ENCODE peak calls at places on chromosomes 2 and 18, in six cellular contexts. J, V, X, S, I and B are unnamed samples.
A peak's percentile ranks its signal among the peaks of the same experiment; 100 is the strongest.

GRCh38 chr2:47023332-47023731 is 107.7 kb upstream of the MCFD2 start:
- DNase-seq in J (no peak), V (no peak), I (no peak), S (no peak), X (no peak), B (no peak)

GRCh38 chr2:99617811-99618210 is 128.0 kb upstream of the REV1 start:
- DNase-seq in X (no peak), J (no peak), V (no peak), I (no peak), S (no peak), B (no peak)

GRCh38 chr18:5103286-5103685 is 93.8 kb downstream of the AKAIN1 start:
- DNase-seq in S (no peak), V (no peak), I (no peak), J (no peak), X (no peak), B (no peak)

GRCh38 chr2:237723613-237724012 is 75.0 kb upstream of the RBM44 start:
- DNase-seq in S (no peak), X (no peak), J (no peak), I (peak; percentile 21), V (peak; percentile 50), B (no peak)

GRCh38 chr2:152907046-152907445 is 188.6 kb downstream of the ARL6IP6 start:
- DNase-seq in I (no peak), S (no peak), J (no peak), V (no peak), X (no peak), B (no peak)

GRCh38 chr2:127627740-127628571 is 18.0 kb upstream of the GPR17 start:
- DNase-seq in X (no peak), I (no peak), S (no peak), J (no peak), V (no peak), B (no peak)

GRCh38 chr18:61833387-61833786 is 59.4 kb downstream of the RNF152 start:
- DNase-seq in V (peak; percentile 66), S (no peak), I (peak; percentile 61), J (no peak), X (no peak), B (no peak)

GRCh38 chr2:20452551-20452950 is 5.7 kb downstream of the RHOB start:
- DNase-seq in S (no peak), J (no peak), X (no peak), I (peak; percentile 75), V (peak; percentile 44), B (no peak)

GRCh38 chr2:200615247-200615646 is 29.4 kb downstream of the AOX1 start:
- DNase-seq in V (peak; percentile 71), S (no peak), I (peak; percentile 48), X (no peak), J (no peak), B (no peak)